ENCODE peak calls at places on chromosomes 7 and 10, in six cellular contexts. R, M, Y, E, J and N are unnamed samples.

GRCh38 chr7:81190997-81191747 is 272.3 kb upstream of the SEMA3C start:
- DNase-seq in R (peak; percentile 59), M (no peak), Y (no peak), E (peak; percentile 55), J (no peak), N (no peak)

GRCh38 chr7:32937344-32938174 is 19.7 kb upstream of the FKBP9 start:
- DNase-seq in R (no peak), M (peak; percentile 87), Y (no peak), E (peak; percentile 78), J (no peak), N (no peak)

GRCh38 chr7:79741684-79742083 is 288.2 kb upstream of the MAGI2 start:
- DNase-seq in R (peak; percentile 42), M (no peak), Y (no peak), E (no peak), J (no peak), N (no peak)

GRCh38 chr10:76428541-76429330 is 997.3 kb downstream of the LRMDA start:
- DNase-seq in R (peak; percentile 87), M (no peak), Y (no peak), E (peak; percentile 96), J (no peak), N (no peak)

GRCh38 chr7:148116954-148117353 is 473.6 kb upstream of the C7orf33 start:
- DNase-seq in R (no peak), M (no peak), Y (no peak), E (no peak), J (no peak), N (no peak)

GRCh38 chr7:47552631-47553030 is 29.3 kb downstream of the TNS3 start:
- DNase-seq in R (peak; percentile 28), M (no peak), Y (no peak), E (peak; percentile 70), J (no peak), N (no peak)

GRCh38 chr10:12876266-12876665 is 125.2 kb downstream of the CCDC3 start:
- DNase-seq in R (no peak), M (no peak), Y (no peak), E (no peak), J (no peak), N (no peak)

GRCh38 chr10:120279196-120279595 is 177.8 kb upstream of the PLPP4 start:
- DNase-seq in R (no peak), M (no peak), Y (no peak), E (no peak), J (no peak), N (no peak)

GRCh38 chr10:89073719-89074118 is 83.1 kb downstream of the FAS start:
- DNase-seq in R (no peak), M (no peak), Y (no peak), E (peak; percentile 23), J (no peak), N (no peak)

GRCh38 chr7:69656890-69657289 is 58.6 kb downstream of the AUTS2 start:
- DNase-seq in R (no peak), M (no peak), Y (no peak), E (no peak), J (no peak), N (no peak)

GRCh38 chr10:109650228-109650627 is 273.1 kb downstream of the XPNPEP1 start:
- DNase-seq in R (peak; percentile 49), M (no peak), Y (no peak), E (no peak), J (no peak), N (no peak)
- H3K9me3 ChIP-seq in R (no peaks in the 10 kb centered on the region), M (no peaks in the 10 kb centered on the region), Y (peaks cover 15% of the 10 kb centered on the region), E (no peaks in the 10 kb centered on the region), J (no peaks in the 10 kb centered on the region), N (no peaks in the 10 kb centered on the region)

DNA sequence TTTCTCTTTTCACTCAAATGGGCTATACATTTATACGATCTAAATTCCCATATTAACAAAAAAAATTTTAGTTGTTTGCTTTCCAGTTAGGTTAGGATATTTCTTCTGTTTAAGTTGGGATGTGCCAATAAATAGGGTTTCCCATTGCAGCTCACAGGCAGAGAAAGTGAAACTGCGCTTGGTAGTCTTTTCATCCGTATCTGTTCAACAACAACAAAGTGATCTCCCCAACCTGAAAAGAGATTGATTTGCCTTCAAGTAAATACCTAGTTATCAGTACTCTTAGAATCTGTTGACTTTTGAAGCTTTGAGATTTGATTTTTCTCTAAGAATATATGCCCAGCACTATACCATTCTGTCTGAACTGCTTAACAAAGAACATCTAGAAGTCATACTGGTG is 143.4 kb downstream of the DYNC1I1 start:
- DNase-seq in R (no peak), M (no peak), Y (no peak), E (peak; percentile 2), J (no peak), N (no peak)
- H3K4me1 ChIP-seq in R (peaks cover 11% of the 10 kb centered on the region), M (no peaks in the 10 kb centered on the region), Y (no peaks in the 10 kb centered on the region), E (no peaks in the 10 kb centered on the region), J (no peaks in the 10 kb centered on the region), N (no peaks in the 10 kb centered on the region)

DNA sequence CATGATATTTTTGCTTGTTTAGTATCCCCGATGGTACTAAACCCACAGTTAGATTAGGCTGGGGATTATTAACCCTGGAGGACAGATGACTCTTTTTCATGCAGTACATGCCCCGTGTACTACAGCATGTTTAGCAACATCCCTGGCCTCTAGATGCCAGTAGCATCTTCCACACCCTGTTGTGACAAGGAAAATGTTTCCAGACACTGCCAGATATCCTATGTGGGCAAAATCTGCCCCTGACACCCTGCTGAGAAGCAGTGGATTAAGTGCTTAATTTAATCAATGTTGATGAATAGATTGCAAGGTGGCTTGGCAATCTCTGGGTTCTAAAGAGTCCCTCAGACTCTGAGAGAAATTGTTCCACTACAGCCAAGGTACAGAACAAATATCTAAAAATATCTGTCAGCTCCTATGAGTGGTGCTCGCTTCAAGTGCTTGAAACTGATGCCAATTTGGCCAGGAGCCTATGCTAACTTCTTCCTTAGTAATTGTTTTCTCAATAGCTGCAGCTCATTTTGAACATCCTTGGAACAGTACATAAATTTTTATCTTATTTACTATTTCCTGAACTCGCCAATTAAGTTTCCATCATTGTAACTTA is 247.0 kb downstream of the SORCS1 start:
- DNase-seq in R (no peak), M (peak; percentile 61), Y (no peak), E (no peak), J (no peak), N (no peak)
- H3K27ac ChIP-seq in R (no peak overlapping the region), M (peak overlapping the region; percentile 54), Y (no peak overlapping the region), E (no peak overlapping the region), J (no peak overlapping the region), N (no peak overlapping the region)

GRCh38 chr10:42543840-42544372 is 94.5 kb downstream of the ZNF33B start:
- DNase-seq in R (no peak), M (no peak), Y (no peak), E (no peak), J (no peak), N (no peak)
- H3K9me3 ChIP-seq in R (peaks cover 20% of the 10 kb centered on the region), M (no peaks in the 10 kb centered on the region), Y (peaks cover 56% of the 10 kb centered on the region), E (no peaks in the 10 kb centered on the region), J (peaks cover 16% of the 10 kb centered on the region), N (peaks cover 43% of the 10 kb centered on the region)

DNA sequence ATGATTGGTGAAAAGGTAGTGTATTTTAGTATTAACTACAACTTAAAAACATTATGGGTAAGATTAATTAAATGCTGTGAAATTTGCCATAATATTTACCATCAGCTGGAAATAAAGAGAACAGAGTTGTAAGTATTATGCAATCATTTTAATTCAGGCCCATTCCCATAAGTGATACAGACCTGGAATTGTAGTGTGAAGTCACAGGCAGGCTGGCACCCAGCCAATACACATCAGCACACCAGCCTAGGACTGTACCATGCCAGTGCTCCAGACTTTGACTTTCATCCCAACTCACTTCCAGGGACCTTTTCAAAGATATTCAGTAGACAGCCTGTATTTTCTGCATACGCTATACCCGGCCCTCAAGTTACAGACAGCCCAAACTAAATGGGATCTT is 143.3 kb downstream of the TES start:
- DNase-seq in R (no peak), M (peak; percentile 27), Y (no peak), E (no peak), J (no peak), N (no peak)
- H3K4me1 ChIP-seq in R (peaks cover 51% of the 10 kb centered on the region), M (peaks cover 35% of the 10 kb centered on the region), Y (no peaks in the 10 kb centered on the region), E (peaks cover 30% of the 10 kb centered on the region), J (no peaks in the 10 kb centered on the region), N (peaks cover 31% of the 10 kb centered on the region)

GRCh38 chr7:108278281-108278680 is 148.1 kb upstream of the LAMB4 start:
- DNase-seq in R (no peak), M (no peak), Y (no peak), E (no peak), J (no peak), N (no peak)
- H3K27ac ChIP-seq in R (no peak overlapping the region), M (no peak overlapping the region), Y (no peak overlapping the region), E (no peak overlapping the region), J (no peak overlapping the region), N (no peak overlapping the region)